ENCODE peak calls at places on chromosome 10, in seven cellular contexts. S is stimulated activated CD4-positive, alpha-beta T cell treated with anti-CD3 and anti-CD28 coated beads, Interleukin-4, amount 100 ng/mL, for 24 hours; E is caudate nucleus; Y is PC-3; I is activated gamma-delta T cell; J is M059J; R is BJ. H is an unnamed sample.

GRCh38 chr10:49182776-49183175 is 5.4 kb downstream of the TMEM273 start:
- DNase-seq in J (no peak), S (no peak), E (no peak), Y (no peak), I (no peak), R (no peak), H (no peak)

GRCh38 chr10:86151613-86152012 is 215.0 kb downstream of the GRID1 start:
- DNase-seq in Y (no peak), E (no peak), J (no peak), R (no peak), I (no peak), S (no peak), H (no peak)

GRCh38 chr10:94292448-94293118 is 70.2 kb downstream of the NOC3L start:
- DNase-seq in R (no peak), I (no peak), Y (peak; percentile 51), S (no peak), E (no peak), J (peak; percentile 51), H (no peak)

GRCh38 chr10:132827423-132827789 is 41.5 kb upstream of the NKX6-2 start:
- DNase-seq in R (no peak), Y (no peak), I (no peak), J (no peak), S (no peak), E (no peak), H (no peak)

GRCh38 chr10:103102195-103102594 is 90.9 kb downstream of the NT5C2 start:
- DNase-seq in E (no peak), Y (no peak), S (no peak), J (no peak), I (no peak), R (no peak), H (no peak)

GRCh38 chr10:75718996-75719395 is 287.6 kb downstream of the LRMDA start:
- DNase-seq in J (no peak), Y (no peak), E (no peak), I (no peak), S (no peak), R (no peak), H (no peak)

GRCh38 chr10:103668351-103669242 is 175.1 kb downstream of the NEURL1 start:
- DNase-seq in R (peak; percentile 24), I (no peak), J (no peak), E (no peak), Y (no peak), S (no peak), H (no peak)

GRCh38 chr10:49560526-49560925 is 21.6 kb upstream of the ERCC6 start:
- DNase-seq in J (no peak), E (no peak), I (no peak), S (no peak), R (no peak), Y (no peak), H (no peak)

GRCh38 chr10:29635711-29636144 is 957 bp upstream of the SVIL start:
- DNase-seq in Y (no peak), E (no peak), R (no peak), I (no peak), J (no peak), S (no peak), H (no peak)

GRCh38 chr10:124296121-124296812 is 122.5 kb downstream of the OAT start:
- DNase-seq in Y (no peak), I (no peak), J (peak; percentile 32), R (peak; percentile 61), E (no peak), S (no peak), H (no peak)

GRCh38 chr10:74927701-74928100 is 101.3 kb downstream of the KAT6B start:
- DNase-seq in I (no peak), R (no peak), J (peak; percentile 48), E (no peak), S (no peak), Y (peak; percentile 86), H (no peak)

GRCh38 chr10:79403441-79404230 is 41.8 kb downstream of the ZCCHC24 start:
- DNase-seq in R (no peak), S (no peak), J (peak; percentile 43), Y (peak; percentile 82), I (no peak), E (peak; percentile 76), H (no peak)

GRCh38 chr10:77601488-77601887 is 36.1 kb downstream of the KCNMA1 start:
- DNase-seq in R (no peak), E (no peak), Y (peak; percentile 40), I (no peak), J (peak; percentile 87), S (no peak), H (no peak)

H was measured in effector CD8-positive, alpha-beta T cell.